ENCODE peak calls at places on chromosomes 6 and 20, in seven cellular contexts. W, B, K, A, Q, I and E are unnamed samples.

GRCh38 chr6:4413073-4413472 is 277.7 kb upstream of the ECI2 start:
- DNase-seq in A (peak), W (no peak), Q (peak), B (no peak), K (no peak), I (no peak), E (no peak)

GRCh38 chr6:168102093-168102985 is 23.3 kb upstream of the FRMD1 start:
- DNase-seq in I (no peak), K (no peak), Q (no peak), A (no peak), W (no peak), B (no peak), E (no peak)

GRCh38 chr6:5149160-5149559 is 64.0 kb downstream of the PPP1R3G start:
- DNase-seq in I (no peak), B (no peak), W (no peak), A (no peak), Q (no peak), K (no peak), E (no peak)

GRCh38 chr6:159695984-159696383 is 2.9 kb upstream of the SOD2 start:
- DNase-seq in B (no peak), A (no peak), Q (peak), W (no peak), I (no peak), K (no peak), E (no peak)

GRCh38 chr6:45997875-45998506 is 17.7 kb downstream of the CLIC5 start:
- DNase-seq in I (no peak), A (no peak), K (no peak), B (no peak), Q (no peak), W (no peak), E (no peak)

GRCh38 chr6:68192988-68193387 is 442.1 kb upstream of the ADGRB3 start:
- DNase-seq in K (no peak), W (no peak), A (no peak), Q (no peak), I (no peak), B (no peak), E (no peak)

GRCh38 chr6:84191802-84192201 is 35.6 kb downstream of the CEP162 start:
- DNase-seq in A (no peak), B (no peak), Q (no peak), I (no peak), K (no peak), W (no peak), E (no peak)

GRCh38 chr6:34489229-34489805 is 23.4 kb downstream of the PACSIN1 start:
- DNase-seq in Q (no peak), A (no peak), B (no peak), I (no peak), W (no peak), K (peak), E (no peak)

GRCh38 chr20:36472656-36473071 is 68.7 kb upstream of the MYL9 start:
- DNase-seq in I (peak), K (peak), B (peak), A (no peak), W (no peak), Q (no peak), E (no peak)

GRCh38 chr6:154615483-154616025 is 105.1 kb upstream of the CNKSR3 start:
- DNase-seq in W (no peak), K (no peak), I (peak), B (peak), Q (peak), A (peak), E (no peak)
- TF ChIP-seq CTCF in W (no peak), K (no peak), I (no peak), B (no peak), Q (no peak), A (no peak), E (no peak)

GRCh38 chr20:45293041-45294002 is 13.3 kb upstream of the RBPJL start:
- DNase-seq in W (peak), B (peak), K (peak), I (peak), Q (peak), A (peak), E (peak)

GRCh38 chr20:45291526-45291925 is 15.1 kb upstream of the RBPJL start:
- DNase-seq in Q (no peak), A (no peak), W (no peak), K (no peak), I (no peak), B (no peak), E (no peak)

GRCh38 chr20:45292343-45292742 is 14.3 kb upstream of the RBPJL start:
- DNase-seq in B (no peak), K (no peak), Q (no peak), I (no peak), W (no peak), A (no peak), E (no peak)

GRCh38 chr20:45294659-45295058 is 12.0 kb upstream of the RBPJL start:
- DNase-seq in B (no peak), I (no peak), K (no peak), Q (no peak), A (no peak), W (no peak), E (no peak)

DNA sequence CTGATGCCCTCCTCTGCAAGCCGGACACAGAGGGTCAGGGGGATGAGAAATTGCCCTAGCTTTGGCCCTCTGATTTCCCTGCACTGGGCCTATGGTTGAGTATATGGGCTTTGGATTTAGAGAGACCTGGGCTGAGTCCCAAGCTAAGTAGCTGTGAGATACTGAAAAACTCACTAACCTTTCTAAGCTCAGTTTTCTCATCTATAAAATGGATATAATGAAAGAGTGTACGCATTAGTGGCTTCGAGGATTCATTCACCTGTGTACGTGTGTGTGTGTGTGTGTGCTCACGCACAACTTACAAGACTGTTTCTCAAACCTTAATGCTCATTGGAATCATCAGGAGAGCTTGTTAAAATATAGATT is 12.7 kb upstream of the RBPJL start:
- DNase-seq in K (no peak), A (no peak), W (no peak), B (no peak), Q (no peak), I (no peak), E (peak)
- TF ChIP-seq CTCF in K (peak), A (no peak), W (peak), B (no peak), Q (no peak), I (no peak), E (no peak)

DNA sequence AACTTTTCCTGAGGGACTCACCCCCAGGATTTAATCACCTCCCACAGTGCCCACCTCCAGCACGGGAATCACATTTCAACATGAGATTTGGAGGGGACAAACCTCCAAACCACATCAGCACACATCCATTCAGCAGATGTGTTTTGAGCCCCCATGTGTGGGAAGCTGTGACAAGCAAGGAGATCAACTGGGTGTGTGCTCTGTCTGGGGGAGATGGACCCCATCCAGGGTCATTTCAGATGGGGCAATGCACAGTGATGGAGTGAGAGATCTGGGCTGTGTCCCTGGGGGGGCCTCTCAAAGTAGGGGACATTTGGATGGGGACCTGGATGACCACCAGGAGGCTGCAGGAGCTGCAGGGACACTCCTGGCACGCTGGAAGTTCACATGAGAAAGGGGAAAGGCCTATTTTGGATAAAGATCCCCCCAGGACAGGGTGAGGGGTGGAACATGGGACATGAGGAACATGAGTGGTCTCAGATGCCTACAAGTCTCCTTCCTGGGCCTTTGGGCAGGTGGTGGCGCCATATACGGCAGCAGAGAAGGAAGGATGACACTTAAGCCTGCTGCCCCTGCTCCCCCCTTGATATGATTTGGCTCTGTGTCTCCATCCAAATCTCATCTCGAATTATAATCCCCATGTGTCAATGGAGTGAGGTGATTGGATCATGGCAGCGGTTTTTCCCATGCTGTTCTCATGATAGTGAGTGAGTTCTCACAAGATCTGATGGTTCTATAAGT is 49.6 kb downstream of the SLC2A10 start:
- DNase-seq in A (no peak), K (no peak), B (no peak), W (no peak), Q (no peak), I (no peak), E (no peak)
- TF ChIP-seq CTCF in A (no peak), K (no peak), B (no peak), W (no peak), Q (no peak), I (no peak), E (no peak)

DNA sequence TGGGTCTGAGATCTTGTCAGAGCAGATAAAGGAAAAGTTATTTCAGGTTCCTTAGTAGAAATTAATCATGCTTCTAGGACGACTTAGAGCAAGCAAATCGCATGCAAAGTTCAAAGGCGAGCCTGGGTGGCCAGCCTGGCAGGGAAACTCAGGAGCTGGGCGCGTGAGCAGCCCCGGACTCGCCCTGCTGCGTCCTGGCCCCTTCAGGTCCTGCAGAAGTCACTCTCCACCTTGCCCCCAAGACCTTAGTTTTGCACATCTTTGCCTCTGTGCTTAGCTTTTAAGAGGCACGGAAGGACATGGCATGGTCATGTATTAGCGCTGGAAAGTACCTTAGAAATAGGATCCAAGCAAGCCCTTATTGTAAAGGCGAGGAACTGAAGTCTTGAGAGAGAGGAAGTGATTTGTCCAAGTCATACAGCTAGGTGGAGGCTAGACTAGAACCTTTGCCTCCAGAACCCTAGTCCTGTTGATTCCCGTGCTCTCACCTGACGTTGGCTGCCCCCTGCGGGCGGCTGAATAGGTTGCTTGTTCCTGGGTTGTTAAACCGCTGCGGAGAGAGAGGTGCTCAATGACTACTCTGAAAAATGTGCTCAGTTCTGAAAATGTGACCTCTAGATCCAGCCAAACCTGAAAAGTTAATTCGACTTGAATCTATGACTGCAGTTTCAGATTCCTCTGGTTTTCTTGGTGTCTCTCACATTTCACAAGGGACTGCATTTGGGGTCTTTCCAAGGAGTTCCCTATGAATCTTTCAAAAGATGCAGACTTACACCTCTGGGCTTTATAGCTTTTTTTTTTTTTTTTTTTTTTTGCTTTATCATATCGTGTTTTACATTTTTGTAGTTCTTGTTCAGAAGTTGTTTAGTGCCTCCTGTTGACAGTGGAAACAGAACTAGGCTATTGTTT is 2.7 kb downstream of the MYB start:
- DNase-seq in K (peak), A (peak), I (no peak), W (peak), Q (peak), B (peak), E (peak)
- TF ChIP-seq CTCF in K (peak), A (peak), I (no peak), W (peak), Q (peak), B (peak), E (peak)

DNA sequence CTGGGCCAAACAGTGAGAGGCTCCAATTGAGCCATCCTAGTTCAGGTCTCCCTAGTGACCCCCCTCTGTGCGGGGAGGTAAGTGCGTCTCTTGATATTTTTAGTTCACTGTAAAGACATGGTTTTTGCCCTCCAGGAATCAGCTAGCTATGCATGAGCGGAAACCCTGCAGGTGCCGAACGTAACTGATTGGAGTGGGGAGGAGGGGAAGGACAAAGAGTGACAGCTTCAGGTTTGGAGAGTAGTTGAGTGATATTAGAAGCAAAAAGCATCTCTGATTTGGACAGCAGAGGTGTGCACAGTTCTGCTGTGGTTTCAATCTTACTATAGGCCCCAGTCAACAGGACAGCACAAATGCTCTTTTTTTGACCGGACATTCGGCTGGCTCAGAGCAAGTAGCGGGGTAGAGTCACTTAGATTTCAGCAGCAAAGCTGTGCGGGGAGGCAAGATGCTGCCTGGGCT is 31.8 kb downstream of the TBC1D7 start:
- DNase-seq in K (no peak), I (no peak), W (no peak), B (no peak), Q (no peak), A (no peak), E (no peak)
- TF ChIP-seq CTCF in K (no peak), I (no peak), W (no peak), B (no peak), Q (no peak), A (no peak), E (no peak)

DNA sequence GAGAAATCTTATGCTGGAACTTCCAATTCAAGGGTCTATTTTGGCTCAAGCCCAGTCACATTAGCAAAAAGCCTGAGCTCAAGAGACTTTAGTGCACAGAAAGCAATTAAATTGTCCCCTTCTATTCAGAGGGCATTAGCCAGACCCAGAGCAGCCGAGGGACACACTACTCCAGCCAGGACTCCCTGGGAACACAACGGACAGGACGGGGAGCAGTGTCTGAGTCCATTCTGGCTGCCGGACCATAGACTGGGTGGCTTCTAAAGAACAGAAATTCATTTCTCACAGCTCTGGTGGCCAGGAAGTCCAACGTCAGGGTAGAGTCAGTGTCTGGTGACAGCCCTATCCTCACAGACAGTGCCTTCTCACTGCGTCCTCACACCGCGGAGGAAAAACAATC is 78.4 kb downstream of the PRND start:
- DNase-seq in K (no peak), Q (no peak), B (no peak), W (no peak), I (no peak), A (no peak), E (no peak)
- TF ChIP-seq CTCF in K (no peak), Q (no peak), B (no peak), W (no peak), I (no peak), A (no peak), E (no peak)

GRCh38 chr6:136926383-136926782 is 4.3 kb downstream of the SLC35D3 start:
- DNase-seq in Q (no peak), B (no peak), W (no peak), I (no peak), K (no peak), A (no peak), E (no peak)

GRCh38 chr6:136930528-136930927 is 8.4 kb downstream of the SLC35D3 start:
- DNase-seq in A (no peak), Q (no peak), B (no peak), I (no peak), K (no peak), W (no peak), E (no peak)

GRCh38 chr6:136923116-136923953 is 1.2 kb downstream of the SLC35D3 start:
- DNase-seq in B (no peak), Q (no peak), W (no peak), I (no peak), K (peak), A (no peak), E (peak)

GRCh38 chr6:136923954-136924291 is 1.8 kb downstream of the SLC35D3 start:
- DNase-seq in Q (no peak), K (no peak), A (no peak), I (no peak), W (no peak), B (no peak), E (no peak)

GRCh38 chr6:136927313-136927712 is 5.2 kb downstream of the SLC35D3 start:
- DNase-seq in I (no peak), Q (no peak), A (peak), K (peak), B (peak), W (peak), E (peak)
- TF ChIP-seq CTCF in I (no peak), Q (peak), A (peak), K (peak), B (peak), W (peak), E (peak)

GRCh38 chr6:157343732-157344131 is 20.4 kb upstream of the TMEM242 start:
- DNase-seq in I (no peak), K (no peak), A (no peak), Q (no peak), W (no peak), B (no peak), E (no peak)

GRCh38 chr6:157335829-157336228 is 12.5 kb upstream of the TMEM242 start:
- DNase-seq in Q (no peak), B (no peak), K (no peak), I (no peak), A (no peak), W (no peak), E (no peak)

GRCh38 chr6:157337766-157338165 is 14.4 kb upstream of the TMEM242 start:
- DNase-seq in W (no peak), Q (no peak), A (no peak), K (no peak), B (no peak), I (no peak), E (no peak)

GRCh38 chr6:157333956-157334355 is 10.6 kb upstream of the TMEM242 start:
- DNase-seq in K (no peak), A (no peak), Q (no peak), B (no peak), W (no peak), I (no peak), E (no peak)

DNA sequence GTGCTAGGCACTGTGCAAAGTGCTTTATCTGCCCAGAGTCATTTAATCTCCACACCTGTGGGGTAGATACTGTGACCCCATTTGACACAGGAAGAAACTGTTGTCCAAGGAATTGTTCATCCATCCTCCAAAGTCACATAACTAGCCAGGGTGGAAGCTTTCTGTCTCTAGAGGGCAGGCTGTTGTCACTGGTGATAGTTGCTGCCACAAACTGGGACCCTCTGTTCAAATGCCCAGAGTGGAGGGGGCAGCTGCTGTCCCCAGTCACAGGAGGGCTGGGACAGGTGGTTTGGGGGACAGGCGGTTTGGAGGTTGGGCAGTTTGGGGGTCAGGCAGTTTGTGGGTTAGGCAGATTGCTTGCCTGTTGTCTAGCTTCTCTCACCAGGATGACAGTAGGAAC is 16.1 kb upstream of the TMEM242 start:
- DNase-seq in W (no peak), I (no peak), B (no peak), Q (no peak), K (no peak), A (no peak), E (no peak)
- TF ChIP-seq CTCF in W (no peak), I (no peak), B (no peak), Q (no peak), K (no peak), A (no peak), E (no peak)

DNA sequence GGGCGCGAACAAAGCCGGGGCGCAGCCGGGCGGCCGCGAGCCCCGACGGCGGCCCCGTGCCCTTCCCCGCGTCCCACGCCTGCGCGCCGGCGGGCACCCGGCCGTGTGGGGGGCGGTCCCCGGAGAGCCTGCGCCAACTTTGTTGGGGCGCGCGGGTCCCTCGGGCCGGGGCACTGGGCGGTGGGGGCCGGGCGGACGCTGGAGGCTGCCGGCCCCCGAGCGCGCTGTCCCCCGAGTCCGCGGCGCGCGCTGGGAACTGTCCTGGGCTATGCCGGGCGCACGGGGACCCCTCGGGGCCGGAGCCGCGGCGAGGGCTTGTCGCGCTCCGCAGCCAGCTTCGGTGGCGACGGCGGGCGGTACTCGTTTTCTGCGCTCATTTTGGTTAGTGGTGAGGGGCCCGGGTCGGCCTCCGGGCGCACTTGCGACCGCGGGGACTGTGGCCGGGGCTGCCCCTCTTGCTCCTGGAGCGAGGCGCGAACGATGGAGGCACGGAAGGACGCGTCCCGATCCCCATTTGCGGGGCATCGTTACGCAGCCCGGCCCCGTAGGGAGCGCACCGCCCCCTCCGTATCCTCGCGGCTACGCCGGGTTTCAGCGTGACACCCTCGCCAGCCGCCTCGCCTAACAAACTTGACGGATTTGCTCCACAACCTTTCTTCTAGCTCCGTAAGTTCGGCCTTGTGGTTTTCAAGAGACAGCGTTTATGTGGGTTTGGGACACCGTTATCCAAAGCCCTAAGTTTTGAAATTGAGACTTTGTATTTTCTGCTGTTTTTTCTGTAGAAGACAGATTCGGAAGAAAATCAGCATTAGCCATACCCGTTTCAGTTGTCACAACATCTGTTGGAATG is 632 bp downstream of the SS18L1 start:
- DNase-seq in K (peak), I (peak), B (peak), Q (peak), W (peak), A (peak), E (peak)
- TF ChIP-seq CTCF in K (no peak), I (no peak), B (no peak), Q (no peak), W (no peak), A (no peak), E (no peak)

GRCh38 chr20:45933231-45934045 is 1.0 kb upstream of the PCIF1 start:
- DNase-seq in K (peak), B (peak), Q (peak), A (peak), I (peak), W (peak), E (peak)
- TF ChIP-seq CTCF in K (peak), B (peak), Q (peak), A (no peak), I (peak), W (no peak), E (no peak)